ENCODE peak calls at places on chromosomes 3 and 15, in eight cellular contexts. P is NCI-H748 treated with DMSO at 0.1 percent for 48 hours; L is NAMALWA; A is H7; V is HTR-8/SVneo; K is GM10248; R is activated effector memory CD4-positive, alpha-beta T cell treated with Interleukin-2 at 50 U/mL for 16 hours; Z is Panc1. M is an unnamed sample.

GRCh38 chr3:18425641-18426403 is 683 bp upstream of the SATB1 start:
- DNase-seq in Z (no peak), R (peak), A (peak), K (peak), L (peak), P (peak), V (no peak), M (no peak)

GRCh38 chr15:48242531-48242930 is 36.4 kb downstream of the SLC12A1 start:
- DNase-seq in L (no peak), P (no peak), R (no peak), K (no peak), Z (no peak), A (no peak), V (no peak), M (no peak)

GRCh38 chr15:59485036-59485435 is 47.0 kb downstream of the FAM81A start:
- DNase-seq in P (no peak), Z (no peak), R (no peak), L (no peak), A (no peak), V (no peak), K (no peak), M (no peak)

GRCh38 chr15:45147606-45148005 is 17.8 kb downstream of the DUOX1 start:
- DNase-seq in R (no peak), A (no peak), K (no peak), P (no peak), Z (no peak), L (no peak), V (no peak), M (no peak)

GRCh38 chr15:58873267-58873666 is 60.2 kb downstream of the SLTM start:
- DNase-seq in A (no peak), K (no peak), Z (no peak), P (no peak), V (no peak), R (no peak), L (no peak), M (no peak)

GRCh38 chr15:87681054-87681453 is 575.5 kb downstream of the NTRK3 start:
- DNase-seq in L (peak), A (no peak), Z (no peak), K (no peak), V (no peak), R (no peak), P (no peak), M (no peak)

GRCh38 chr3:143269741-143270140 is 150.2 kb downstream of the CHST2 start:
- DNase-seq in V (no peak), K (no peak), L (no peak), A (no peak), P (no peak), R (no peak), Z (no peak), M (no peak)

GRCh38 chr3:78988324-78988723 is 779.5 kb downstream of the ROBO1 start:
- DNase-seq in R (no peak), P (peak), L (peak), K (no peak), V (no peak), A (no peak), Z (no peak), M (no peak)

GRCh38 chr3:188646592-188646991 is 492.6 kb downstream of the LPP start:
- DNase-seq in A (no peak), P (no peak), Z (no peak), V (no peak), L (peak), K (no peak), R (no peak), M (no peak)

GRCh38 chr3:53806182-53807116 is 39.8 kb downstream of the CHDH start:
- DNase-seq in Z (no peak), A (no peak), R (no peak), K (peak), V (no peak), L (no peak), P (no peak), M (no peak)

GRCh38 chr3:150765949-150766720 is 3.2 kb upstream of the SIAH2 start:
- DNase-seq in P (no peak), L (peak), Z (no peak), R (no peak), V (no peak), K (peak), A (no peak), M (no peak)

GRCh38 chr3:169244119-169244864 is 419.2 kb downstream of the MECOM start:
- DNase-seq in L (no peak), R (no peak), V (no peak), A (no peak), P (no peak), Z (no peak), K (no peak), M (no peak)

GRCh38 chr3:17638351-17638750 is 104.1 kb downstream of the TBC1D5 start:
- DNase-seq in A (no peak), Z (no peak), L (no peak), V (no peak), P (no peak), K (no peak), R (no peak), M (no peak)

GRCh38 chr15:92637621-92638020 is 18.0 kb downstream of the FAM174B start:
- DNase-seq in V (no peak), P (no peak), L (no peak), K (no peak), Z (no peak), R (no peak), A (no peak), M (no peak)

GRCh38 chr3:102687851-102688555 is 253.2 kb downstream of the ZPLD1 start:
- DNase-seq in L (no peak), Z (no peak), V (no peak), P (no peak), K (no peak), R (no peak), A (no peak), M (no peak)

GRCh38 chr3:134614955-134615354 is 35.9 kb downstream of the KY start:
- DNase-seq in V (no peak), L (no peak), Z (no peak), R (no peak), P (no peak), A (peak), K (no peak), M (no peak)

GRCh38 chr3:64056616-64057165 is 33.4 kb upstream of the PSMD6 start:
- DNase-seq in Z (no peak), V (no peak), P (no peak), L (no peak), A (no peak), R (no peak), K (no peak), M (no peak)

GRCh38 chr15:59746777-59747176 is 57.7 kb upstream of the BNIP2 start:
- DNase-seq in P (no peak), R (no peak), Z (no peak), A (no peak), K (no peak), L (peak), V (no peak), M (no peak)

GRCh38 chr3:197298858-197299854 is 744 bp upstream of the DLG1 start:
- DNase-seq in K (peak), Z (no peak), P (peak), R (peak), V (peak), A (peak), L (peak), M (no peak)

GRCh38 chr15:95603802-95604201 is 726.7 kb upstream of the NR2F2 start:
- DNase-seq in K (no peak), Z (no peak), R (no peak), A (no peak), L (no peak), P (no peak), V (no peak), M (no peak)

GRCh38 chr3:136898549-136898948 is 36.5 kb downstream of the NCK1 start:
- DNase-seq in L (no peak), Z (no peak), V (no peak), A (no peak), R (no peak), K (no peak), P (no peak), M (no peak)